ENCODE peak calls at places on chromosomes 3 and 15, in nine cellular contexts. H is astrocyte; G is HCT116; W is CD8-positive, alpha-beta memory T cell; X is mesendoderm; Z is heart left ventricle; T is tibial nerve; P is upper lobe of right lung; B is uterus. E is an unnamed sample. For H3K36me3, the result is how much of the 10 kb centered on the place peaks cover.

GRCh38 chr15:38252481-38253311 is at the start of gene SPRED1:
- DNase-seq in X (peak), T (peak), G (no peak), W (peak), Z (peak), B (peak), H (no peak), P (peak), E (peak)

GRCh38 chr15:83970290-83970890 is 265.2 kb upstream of the GOLGA6L4 start:
- DNase-seq in W (no peak), P (no peak), Z (no peak), G (no peak), X (no peak), B (peak), T (no peak), H (no peak), E (no peak)

GRCh38 chr15:56653787-56654186 is 79.5 kb downstream of the ZNF280D start:
- DNase-seq in X (no peak), W (no peak), T (no peak), H (no peak), P (no peak), G (no peak), Z (no peak), B (peak), E (no peak)

GRCh38 chr15:67097893-67098740 is 32.7 kb downstream of the SMAD3 start:
- DNase-seq in W (peak), B (no peak), H (peak), X (no peak), T (peak), P (no peak), Z (peak), G (no peak), E (no peak)

GRCh38 chr3:85397434-85397833 is 438.6 kb downstream of the CADM2 start:
- DNase-seq in H (no peak), P (no peak), X (no peak), Z (no peak), B (no peak), G (no peak), T (no peak), W (no peak), E (no peak)

GRCh38 chr15:63019539-63020109 is 22.9 kb upstream of the TPM1 start:
- DNase-seq in H (peak), B (peak), W (no peak), G (peak), T (no peak), X (peak), P (no peak), Z (no peak), E (peak)

GRCh38 chr3:141776376-141776775 is 13.2 kb downstream of the GRK7 start:
- DNase-seq in H (no peak), P (no peak), W (no peak), Z (no peak), T (no peak), G (no peak), X (no peak), B (no peak), E (no peak)

GRCh38 chr15:98823012-98823458 is 174.7 kb downstream of the IGF1R start:
- DNase-seq in W (no peak), T (no peak), P (no peak), B (peak), X (peak), G (no peak), Z (no peak), H (peak), E (peak)

GRCh38 chr15:85031944-85032587 is 50.4 kb downstream of the PDE8A start:
- DNase-seq in X (no peak), T (no peak), G (no peak), B (no peak), P (no peak), H (no peak), W (no peak), Z (no peak), E (no peak)

GRCh38 chr15:85029221-85029620 is 47.6 kb downstream of the PDE8A start:
- DNase-seq in H (no peak), T (no peak), P (no peak), G (no peak), B (no peak), Z (no peak), W (no peak), X (no peak), E (no peak)

GRCh38 chr15:85033148-85033547 is 51.5 kb downstream of the PDE8A start:
- DNase-seq in G (no peak), T (no peak), W (no peak), P (no peak), Z (no peak), B (no peak), X (no peak), H (no peak), E (no peak)

GRCh38 chr15:85030301-85031049 is 48.8 kb downstream of the PDE8A start:
- DNase-seq in T (no peak), X (peak), Z (no peak), G (no peak), W (no peak), B (no peak), P (no peak), H (peak), E (no peak)

DNA sequence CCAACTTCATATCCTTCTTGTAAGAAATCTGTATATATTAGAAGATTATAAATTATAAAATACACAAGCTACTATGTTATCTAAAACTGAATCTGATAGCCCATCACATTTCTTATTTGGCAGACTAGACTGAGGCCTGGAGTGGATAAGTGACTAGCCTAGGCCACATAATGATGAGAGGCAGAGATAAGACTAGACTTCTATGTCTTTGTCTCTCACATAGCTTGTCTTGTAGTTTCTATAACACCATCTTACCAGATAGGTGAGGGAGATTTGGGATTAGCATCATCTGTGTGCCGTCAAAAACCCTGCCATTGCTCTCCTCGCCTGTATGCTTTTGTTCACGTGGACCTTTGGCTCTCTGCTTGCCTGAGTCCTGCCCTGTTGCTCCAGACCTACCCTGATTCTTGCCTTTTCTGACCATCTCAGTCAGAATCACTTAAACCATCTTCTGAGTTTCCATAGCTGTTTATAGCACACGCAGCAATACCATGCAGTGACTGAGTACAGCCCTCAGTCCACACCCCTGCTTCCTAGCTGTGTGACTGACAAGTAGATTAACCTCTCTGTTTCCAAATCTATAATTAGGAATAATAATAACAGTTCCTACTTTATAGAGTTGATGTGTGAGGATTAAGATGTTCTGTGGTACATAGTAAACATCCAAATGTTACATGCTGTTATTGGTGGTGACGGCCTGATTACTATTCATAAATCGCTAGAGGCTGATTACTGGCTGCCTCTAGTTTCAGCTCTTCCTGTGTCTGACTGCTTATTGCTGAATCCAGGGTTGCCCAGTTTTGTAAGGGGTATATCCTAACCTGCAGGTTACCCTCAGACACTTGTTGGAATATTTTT is 49.7 kb downstream of the PDE8A start:
- DNase-seq in P (no peak), G (no peak), T (no peak), Z (no peak), X (peak), W (no peak), B (no peak), H (no peak), E (no peak)
- H3K27ac ChIP-seq in P (no peak), G (no peak), T (peak), Z (no peak), X (no peak), W (no peak), B (no peak), H (no peak), E (no peak)

DNA sequence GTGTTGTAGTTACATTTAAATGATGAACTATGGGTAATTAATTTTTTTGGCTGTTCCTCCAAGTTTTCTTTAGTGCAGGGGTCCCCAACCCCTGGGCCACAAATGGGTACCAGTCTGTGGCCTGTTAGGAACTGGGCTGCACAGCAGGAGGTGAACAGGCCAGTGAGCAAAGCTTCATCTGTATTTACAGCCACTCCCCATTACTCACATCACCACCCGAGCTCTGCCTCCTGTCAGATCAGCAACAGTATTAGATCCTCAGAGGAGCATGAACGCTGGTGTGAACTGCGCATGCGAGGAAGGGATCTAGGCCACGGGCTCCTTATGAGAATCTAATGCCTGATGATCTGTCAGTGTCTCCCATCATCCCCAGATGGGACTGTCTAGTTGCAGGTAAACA is 75.9 kb upstream of the RPL35A start:
- DNase-seq in X (no peak), P (no peak), H (no peak), B (no peak), T (no peak), G (no peak), Z (no peak), W (no peak), E (no peak)
- H3K36me3 ChIP-seq in X (under half), P (half or more), H (under half), B (under half), T (under half), G (under half), Z (half or more), W (under half), E (half or more)

GRCh38 chr3:192848371-192849233 is 69.1 kb downstream of the MB21D2 start:
- DNase-seq in B (no peak), X (no peak), G (no peak), H (no peak), P (no peak), Z (no peak), W (no peak), T (no peak), E (no peak)

GRCh38 chr3:192855434-192855833 is 62.2 kb downstream of the MB21D2 start:
- DNase-seq in W (no peak), G (no peak), T (no peak), P (no peak), H (no peak), X (no peak), Z (no peak), B (no peak), E (no peak)

GRCh38 chr3:192847918-192848317 is 69.7 kb downstream of the MB21D2 start:
- DNase-seq in H (peak), X (no peak), P (no peak), Z (no peak), W (no peak), G (no peak), B (no peak), T (no peak), E (no peak)

GRCh38 chr3:192850501-192850981 is 67.1 kb downstream of the MB21D2 start:
- DNase-seq in Z (no peak), G (no peak), X (no peak), W (no peak), T (no peak), P (no peak), H (peak), B (no peak), E (no peak)

DNA sequence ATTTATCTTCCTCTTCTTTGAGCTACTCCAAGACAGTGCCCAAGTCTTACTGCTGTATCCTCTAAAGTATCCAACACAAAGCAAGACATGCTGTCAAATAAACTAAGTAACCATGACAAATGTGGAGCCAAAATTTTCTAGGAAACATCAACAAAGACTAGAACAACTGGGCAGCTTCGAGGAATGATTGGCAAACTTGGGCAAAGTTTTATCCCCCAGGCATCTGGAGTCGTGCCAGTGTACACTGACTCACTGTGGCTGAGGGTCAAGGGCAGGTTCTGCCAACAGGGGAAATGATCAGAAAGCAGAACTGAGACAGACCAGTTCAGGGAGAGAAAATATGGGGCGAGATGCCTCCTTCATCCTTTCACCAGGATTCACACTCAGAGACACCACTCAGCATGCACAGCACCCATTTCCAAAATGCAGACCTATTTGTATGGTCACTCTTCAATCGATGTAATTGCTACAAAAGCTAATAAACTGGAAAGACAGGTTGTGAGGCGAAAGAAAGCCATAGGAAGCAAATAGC is 65.8 kb downstream of the MB21D2 start:
- DNase-seq in G (peak), B (no peak), H (peak), Z (peak), W (no peak), P (peak), X (no peak), T (no peak), E (no peak)
- H3K4me3 ChIP-seq in G (peak), B (no peak), H (no peak), Z (no peak), W (no peak), P (no peak), X (no peak), T (no peak), E (no peak)

DNA sequence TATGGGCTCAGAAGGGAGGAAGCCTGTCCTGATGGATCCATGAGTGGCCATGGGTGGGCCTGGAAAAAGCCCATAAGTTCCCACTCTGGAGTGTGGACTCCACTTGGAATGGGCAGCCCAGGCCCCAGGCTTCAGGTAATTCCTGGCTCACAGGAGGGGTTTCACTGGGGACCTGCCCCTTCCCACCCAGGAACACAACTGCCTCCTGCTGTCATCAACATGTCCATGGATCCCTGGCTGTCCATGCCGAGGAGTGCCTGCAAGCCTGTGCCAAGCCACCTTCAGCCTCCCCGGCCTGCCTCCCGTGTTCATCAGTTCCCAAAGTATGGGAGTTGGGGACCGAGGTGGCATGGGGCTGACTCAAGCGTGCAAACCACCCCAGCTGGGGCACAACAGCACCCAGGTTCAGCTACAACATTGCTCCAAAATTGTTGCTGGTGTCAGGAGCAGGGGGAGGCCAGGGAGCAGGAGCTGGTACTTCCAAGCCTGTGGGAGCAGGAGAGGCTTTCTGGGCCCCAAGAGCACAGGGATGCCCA is 470.9 kb upstream of the ARL6 start:
- DNase-seq in B (no peak), P (peak), T (no peak), W (no peak), X (no peak), G (no peak), H (no peak), Z (no peak), E (no peak)
- H3K27ac ChIP-seq in B (no peak), P (no peak), T (no peak), W (no peak), X (no peak), G (no peak), H (no peak), Z (no peak), E (no peak)

GRCh38 chr3:66396888-66397287 is 103.9 kb downstream of the LRIG1 start:
- DNase-seq in X (no peak), Z (no peak), B (no peak), P (no peak), T (no peak), G (no peak), H (no peak), W (no peak), E (peak)
- H3K36me3 ChIP-seq in X (under half), Z (half or more), B (under half), P (half or more), T (under half), G (under half), H (under half), W (under half), E (half or more)

DNA sequence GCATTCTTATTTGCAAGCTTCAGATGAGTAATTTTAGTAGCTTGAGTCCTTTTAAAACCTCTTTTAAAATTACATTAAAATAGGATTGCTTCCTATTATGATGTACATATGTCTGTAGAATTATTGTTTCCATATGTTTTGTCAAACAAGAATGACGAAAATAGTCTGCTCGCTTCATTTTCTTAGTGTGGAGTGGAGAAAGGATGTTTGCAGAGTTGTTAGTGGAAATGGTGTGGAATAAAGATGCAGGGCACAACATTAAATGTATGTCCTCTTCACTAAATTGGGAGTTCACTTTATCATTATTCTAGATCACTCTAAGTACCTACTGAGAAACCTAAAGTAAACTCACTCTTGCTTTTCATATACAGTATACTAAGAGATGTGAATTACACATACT is 59.5 kb downstream of the CMSS1 start:
- DNase-seq in H (no peak), G (no peak), B (no peak), W (no peak), P (no peak), Z (no peak), X (no peak), T (no peak), E (no peak)
- H3K4me3 ChIP-seq in H (peak), G (no peak), B (no peak), W (no peak), P (no peak), Z (peak), X (no peak), T (no peak), E (no peak)